ENCODE peak calls at places on chromosomes 4 and X, in nine cellular contexts. Y is NCI-H187; N is fibroblast of gingiva; F is neural progenitor cell; I is activated T-cell treated with anti-CD3 and anti-CD28 coated beads for 1 hour; D is stimulated activated CD4-positive, alpha-beta T cell treated with anti-CD3 and anti-CD28 coated beads, Interleukin-12 subunit alpha, Interleukin-12 subunit beta, amount 100 ng/mL, for 24 hours; Q is stimulated activated CD8-positive, alpha-beta memory T cell treated with anti-CD3 and anti-CD28 coated beads, Interleukin-4, amount 100 ng/mL, for 48 hours; X is mammary epithelial cell; Z is HuH-7. O is an unnamed sample.

GRCh38 chr4:57575465-57575864 is 465.3 kb upstream of the IGFBP7 start:
- DNase-seq in Q (no peak), Y (no peak), X (no peak), Z (no peak), D (no peak), I (no peak), N (no peak), F (no peak), O (no peak)

GRCh38 chr4:152117054-152117453 is 356.2 kb upstream of the GATB start:
- DNase-seq in Q (no peak), I (no peak), Z (no peak), N (no peak), D (no peak), F (no peak), X (no peak), Y (no peak), O (no peak)

GRCh38 chr4:167903291-167903721 is 189.0 kb upstream of the ANXA10 start:
- DNase-seq in I (no peak), Q (no peak), F (no peak), Y (no peak), D (no peak), Z (no peak), N (peak), X (peak), O (no peak)

GRCh38 chr4:79163981-79164490 is 161.8 kb downstream of the NAA11 start:
- DNase-seq in Y (no peak), D (no peak), Z (no peak), N (no peak), X (no peak), F (no peak), I (no peak), Q (no peak), O (no peak)

GRCh38 chr4:133084421-133084820 is 64.7 kb upstream of the PCDH10 start:
- DNase-seq in N (no peak), F (no peak), X (no peak), Z (no peak), I (no peak), Q (no peak), Y (no peak), D (no peak), O (no peak)

GRCh38 chr4:109989618-109990017 is 76.9 kb downstream of the EGF start:
- DNase-seq in X (no peak), F (no peak), D (no peak), Q (no peak), Z (no peak), N (no peak), I (no peak), Y (no peak), O (no peak)

GRCh38 chr4:149108626-149109025 is 666.4 kb upstream of the NR3C2 start:
- DNase-seq in X (no peak), I (no peak), Q (no peak), D (no peak), N (no peak), Y (no peak), F (no peak), Z (no peak), O (no peak)

GRCh38 chr4:169484485-169484884 is 127.9 kb downstream of the NEK1 start:
- DNase-seq in Z (peak), D (no peak), X (no peak), F (no peak), N (no peak), Q (no peak), Y (no peak), I (no peak), O (no peak)

GRCh38 chrX:40081679-40082068 is 16.1 kb downstream of the BCOR start:
- DNase-seq in Q (no peak), N (no peak), Y (no peak), Z (no peak), D (no peak), I (no peak), F (no peak), X (no peak), O (no peak)

GRCh38 chrX:150692296-150692695 is 900 bp upstream of the MTMR1 start:
- DNase-seq in Z (no peak), Y (no peak), D (no peak), F (no peak), X (no peak), N (no peak), I (no peak), Q (no peak), O (no peak)

GRCh38 chr4:34850426-34850825 is 1393.9 kb downstream of the ARAP2 start:
- DNase-seq in Y (no peak), N (no peak), D (no peak), Q (no peak), I (no peak), Z (no peak), X (no peak), F (no peak), O (no peak)

GRCh38 chrX:72609313-72609712 is 36.7 kb upstream of the HDAC8 start:
- DNase-seq in Y (no peak), Q (no peak), Z (peak), F (no peak), X (peak), I (no peak), N (no peak), D (no peak), O (no peak)

GRCh38 chr4:184477201-184477999 is 3.0 kb upstream of the IRF2 start:
- DNase-seq in Z (no peak), Y (no peak), D (no peak), F (peak), Q (no peak), N (no peak), I (no peak), X (no peak), O (no peak)

GRCh38 chr4:288891-289290 is 16.4 kb downstream of the ZNF732 start:
- DNase-seq in X (peak), F (no peak), N (no peak), I (no peak), Z (no peak), D (no peak), Q (no peak), Y (no peak), O (no peak)

GRCh38 chrX:5595570-5595969 is 633.1 kb downstream of the NLGN4X start:
- DNase-seq in D (no peak), Z (no peak), Y (no peak), I (no peak), F (no peak), X (no peak), Q (no peak), N (no peak), O (no peak)

GRCh38 chrX:72069380-72070160 is 62.1 kb downstream of the RTL5 start:
- DNase-seq in F (no peak), I (no peak), D (no peak), N (no peak), Q (no peak), Z (no peak), X (no peak), Y (no peak), O (no peak)

GRCh38 chr4:3833326-3833989 is 67.3 kb downstream of the ADRA2C start:
- DNase-seq in Z (no peak), Q (no peak), D (no peak), X (no peak), F (no peak), Y (no peak), N (no peak), I (no peak), O (no peak)

GRCh38 chr4:26076000-26076587 is 162.1 kb downstream of the SMIM20 start:
- DNase-seq in F (no peak), N (peak), X (peak), Y (no peak), Q (peak), I (no peak), D (no peak), Z (no peak), O (no peak)

GRCh38 chr4:103046416-103047290 is 27.1 kb upstream of the SLC9B1 start:
- DNase-seq in F (peak), I (peak), X (peak), N (peak), Y (no peak), D (no peak), Z (peak), Q (peak), O (peak)

GRCh38 chr4:15964159-15964558 is 1.2 kb upstream of the FGFBP2 start:
- DNase-seq in Z (no peak), Q (no peak), F (no peak), D (no peak), Y (no peak), I (no peak), N (no peak), X (no peak), O (no peak)

GRCh38 chr4:76279462-76279861 is 27.1 kb upstream of the STBD1 start:
- DNase-seq in X (no peak), Y (no peak), I (no peak), F (no peak), Z (no peak), D (no peak), Q (peak), N (no peak), O (no peak)

GRCh38 chr4:179128299-179128698 is 1686.1 kb upstream of the AGA start:
- DNase-seq in N (no peak), Y (no peak), I (no peak), Q (no peak), Z (no peak), X (no peak), F (no peak), D (no peak), O (no peak)

GRCh38 chr4:105472871-105473339 is 957 bp downstream of the PPA2 start:
- DNase-seq in X (no peak), Q (no peak), I (no peak), Y (no peak), D (no peak), Z (no peak), N (no peak), F (peak), O (no peak)

GRCh38 chr4:83152771-83153170 is 38.2 kb upstream of the PLAC8 start:
- DNase-seq in Q (no peak), N (no peak), F (no peak), X (no peak), I (no peak), Y (no peak), Z (no peak), D (no peak), O (no peak)

GRCh38 chrX:111041018-111041462 is 55.0 kb upstream of the PAK3 start:
- DNase-seq in Z (no peak), Y (no peak), I (no peak), Q (no peak), N (peak), F (peak), D (no peak), X (peak), O (no peak)

GRCh38 chr4:20327808-20328207 is 76.1 kb downstream of the SLIT2 start:
- DNase-seq in F (no peak), X (no peak), I (no peak), D (no peak), Z (no peak), N (no peak), Y (no peak), Q (no peak), O (no peak)

GRCh38 chr4:86965019-86965976 is 30.5 kb downstream of the AFF1 start:
- DNase-seq in Z (no peak), Q (no peak), X (no peak), N (no peak), D (no peak), I (no peak), Y (no peak), F (peak), O (no peak)

GRCh38 chr4:56630876-56631666 is 50.0 kb downstream of the HOPX start:
- DNase-seq in D (no peak), N (peak), X (no peak), Q (no peak), Z (no peak), I (no peak), F (no peak), Y (no peak), O (no peak)

GRCh38 chr4:82491251-82491960 is 61.0 kb downstream of the ENOPH1 start:
- DNase-seq in X (no peak), F (no peak), I (no peak), D (no peak), Z (no peak), Y (no peak), Q (no peak), N (peak), O (no peak)

GRCh38 chr4:104726002-104726401 is 231.3 kb upstream of the CXXC4 start:
- DNase-seq in Z (no peak), Y (no peak), I (no peak), D (no peak), Q (no peak), X (no peak), N (no peak), F (no peak), O (no peak)

GRCh38 chr4:86917212-86918039 is 17.4 kb upstream of the AFF1 start:
- DNase-seq in I (no peak), X (no peak), Z (no peak), Y (no peak), D (no peak), Q (no peak), F (no peak), N (no peak), O (no peak)

GRCh38 chr4:135267148-135267878 is 1065.7 kb upstream of the PABPC4L start:
- DNase-seq in F (no peak), I (no peak), Z (no peak), N (no peak), D (no peak), X (no peak), Q (no peak), Y (no peak), O (no peak)

GRCh38 chrX:12058087-12058486 is 80.2 kb upstream of the FRMPD4 start:
- DNase-seq in D (no peak), Y (no peak), X (peak), Q (no peak), F (no peak), Z (no peak), N (no peak), I (no peak), O (no peak)

O was measured in T-helper 17 cell.